ENCODE peak calls at places on chromosomes 11 and 22, in four cellular contexts. C is HFF-Myc, Y is GM06990, E is A549. O is an unnamed sample.

GRCh38 chr22:17924735-17925727 is 99.3 kb downstream of the MICAL3 start:
- DNase-seq in C (no peak), Y (no peak), E (no peak), O (no peak)

GRCh38 chr22:20590477-20591294 is 83.3 kb downstream of the MED15 start:
- DNase-seq in C (no peak), Y (no peak), E (no peak), O (no peak)

GRCh38 chr11:111934301-111934700 is 2.8 kb upstream of the DIXDC1 start:
- DNase-seq in C (no peak), Y (no peak), E (no peak), O (no peak)

GRCh38 chr11:78690588-78690987 is 115.9 kb upstream of the NARS2 start:
- DNase-seq in C (no peak), Y (no peak), E (no peak), O (no peak)

GRCh38 chr11:108859510-108859909 is 194.6 kb downstream of the DDX10 start:
- DNase-seq in C (no peak), Y (no peak), E (no peak), O (no peak)

GRCh38 chr11:64892838-64893193 is 14.4 kb upstream of the EHD1 start:
- DNase-seq in C (no peak), Y (no peak), E (no peak), O (no peak)

GRCh38 chr11:70580036-70580805 is 181.9 kb downstream of the CTTN start:
- DNase-seq in C (no peak), Y (no peak), E (no peak), O (no peak)

GRCh38 chr11:73623651-73624050 is 22.7 kb upstream of the PLEKHB1 start:
- DNase-seq in C (no peak), Y (no peak), E (no peak), O (no peak)

GRCh38 chr11:130706572-130706971 is 209.7 kb downstream of the SNX19 start:
- DNase-seq in C (no peak), Y (no peak), E (no peak), O (no peak)

GRCh38 chr22:42769238-42769573 is 48.5 kb upstream of the A4GALT start:
- DNase-seq in C (no peak), Y (no peak), E (no peak), O (no peak)

GRCh38 chr11:44752727-44753126 is 26.0 kb downstream of the TSPAN18 start:
- DNase-seq in C (no peak), Y (no peak), E (no peak), O (no peak)

GRCh38 chr22:48489551-48490512 is 1337.8 kb downstream of the BRD1 start:
- DNase-seq in C (no peak), Y (no peak), E (no peak), O (peak)

GRCh38 chr11:7690648-7691047 is 15.6 kb downstream of the OVCH2 start:
- DNase-seq in C (peak), Y (no peak), E (no peak), O (no peak)

GRCh38 chr11:133064152-133064877 is 468.0 kb downstream of the OPCML start:
- DNase-seq in C (no peak), Y (no peak), E (no peak), O (no peak)

GRCh38 chr11:11909727-11910126 is 68.0 kb downstream of the USP47 start:
- DNase-seq in C (no peak), Y (no peak), E (no peak), O (no peak)

GRCh38 chr11:3434976-3435375 is 56.0 kb upstream of the ZNF195 start:
- DNase-seq in C (no peak), Y (no peak), E (no peak), O (no peak)

GRCh38 chr22:45212306-45212709 is 28.4 kb downstream of the KIAA0930 start:
- DNase-seq in C (peak), Y (no peak), E (peak), O (peak)

GRCh38 chr11:46216040-46216764 is 61.3 kb upstream of the CREB3L1 start:
- DNase-seq in C (no peak), Y (no peak), E (no peak), O (no peak)

GRCh38 chr22:32106930-32107329 is 52.2 kb downstream of the C22orf42 start:
- DNase-seq in C (no peak), Y (no peak), E (no peak), O (no peak)

GRCh38 chr11:69969890-69970784 is 108.0 kb upstream of the ANO1 start:
- DNase-seq in C (no peak), Y (no peak), E (no peak), O (no peak)

GRCh38 chr22:39980635-39981034 is 14.1 kb upstream of the FAM83F start:
- DNase-seq in C (no peak), Y (no peak), E (no peak), O (no peak)

GRCh38 chr11:123371506-123372297 is 58.4 kb upstream of the GRAMD1B start:
- DNase-seq in C (no peak), Y (no peak), E (no peak), O (no peak)

GRCh38 chr11:88779551-88779950 is 286.2 kb downstream of the GRM5 start:
- DNase-seq in C (peak), Y (no peak), E (peak), O (no peak)

GRCh38 chr11:45644981-45645889 is 20.2 kb downstream of the CHST1 start:
- DNase-seq in C (no peak), Y (no peak), E (no peak), O (no peak)

GRCh38 chr11:114215428-114215827 is 80.8 kb upstream of the NNMT start:
- DNase-seq in C (no peak), Y (no peak), E (no peak), O (no peak)

GRCh38 chr11:32333335-32333991 is 101.9 kb downstream of the WT1 start:
- DNase-seq in C (peak), Y (no peak), E (peak), O (peak)

GRCh38 chr11:110711776-110712642 is at the start of gene ARHGAP20:
- DNase-seq in C (no peak), Y (peak), E (peak), O (peak)
- TF ChIP-seq CTCF in C (no peak), Y (no peak), E (no peak), O (no peak)

DNA sequence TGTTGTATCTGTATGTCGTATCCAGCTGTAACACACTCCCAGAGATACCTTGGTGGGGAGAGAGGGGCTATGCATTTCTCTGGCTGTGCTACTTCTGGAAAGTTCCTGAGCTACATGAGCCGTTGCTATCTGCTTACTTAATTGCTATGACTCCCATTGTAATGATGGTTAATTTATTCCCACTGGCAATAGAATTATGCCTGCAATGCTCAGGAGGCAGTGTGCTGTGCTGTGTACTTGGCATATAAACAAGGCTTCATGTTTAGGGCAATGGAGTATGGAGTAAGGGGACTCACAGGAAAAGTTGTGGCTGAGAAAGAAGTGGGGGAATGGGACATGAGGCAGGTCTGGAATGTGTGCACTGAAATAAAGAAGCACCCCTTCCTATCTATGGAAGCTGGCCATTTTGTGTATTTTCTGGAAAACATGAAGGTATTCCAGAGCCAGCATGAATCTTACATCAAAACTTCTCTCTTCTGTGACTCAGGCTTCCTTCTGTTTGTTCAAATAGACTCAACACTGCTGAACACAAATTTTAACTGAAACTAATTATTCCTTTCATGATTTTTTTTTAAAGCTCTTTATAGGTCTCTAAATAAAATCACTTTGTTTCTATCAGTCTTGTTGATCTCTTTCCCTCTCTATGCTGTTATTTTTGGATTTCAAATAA is 40.6 kb downstream of the CD44 start:
- DNase-seq in C (no peak), Y (no peak), E (no peak), O (no peak)
- TF ChIP-seq CTCF in C (no peak), Y (no peak), E (no peak), O (no peak)

GRCh38 chr22:28841111-28841510 is 40.7 kb upstream of the XBP1 start:
- DNase-seq in C (no peak), Y (no peak), E (no peak), O (no peak)
- TF ChIP-seq CTCF in C (no peak), Y (no peak), E (no peak), O (no peak)

GRCh38 chr22:41576877-41577276 is 12.8 kb downstream of the PMM1 start:
- DNase-seq in C (no peak), Y (peak), E (peak), O (no peak)
- TF ChIP-seq CTCF in C (peak), Y (peak), E (peak), O (peak)

GRCh38 chr11:1197886-1198765 is 24.7 kb upstream of the MUC5B start:
- DNase-seq in C (no peak), Y (peak), E (no peak), O (peak)
- TF ChIP-seq CTCF in C (no peak), Y (no peak), E (no peak), O (no peak)

DNA sequence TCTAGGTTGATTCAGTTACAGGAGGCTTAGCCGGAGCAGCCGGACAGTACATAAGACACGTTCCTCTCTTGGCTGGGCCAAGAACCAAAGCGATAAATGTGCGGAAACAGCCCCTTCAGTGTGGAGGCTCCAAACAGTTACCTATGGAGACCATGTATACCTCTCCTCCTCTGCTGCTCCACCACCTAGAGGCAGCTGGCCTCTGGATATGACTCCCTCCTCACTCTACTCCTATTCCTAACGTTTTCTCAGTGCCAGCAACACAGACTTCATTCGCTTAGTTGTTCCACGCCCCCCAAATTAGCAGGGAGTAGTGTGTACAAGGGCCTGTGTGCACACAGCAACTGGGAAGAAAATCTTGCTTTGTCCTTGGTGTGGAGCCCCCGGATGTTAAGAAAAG is 362.2 kb upstream of the KIRREL3 start:
- DNase-seq in C (no peak), Y (no peak), E (no peak), O (no peak)
- TF ChIP-seq CTCF in C (no peak), Y (no peak), E (no peak), O (no peak)

O was measured in left lung.